ENCODE peak calls at places on chromosome 19, in nine cellular contexts. L, X, B, I, T, W, Q, E and U are unnamed samples.

GRCh38 chr19:11198175-11198534 is 810 bp upstream of the KANK2 start:
- DNase-seq in B (no peak), E (no peak), W (no peak), Q (no peak), L (no peak), X (no peak), T (no peak), I (no peak), U (no peak)

GRCh38 chr19:40337594-40337993 is 10.6 kb downstream of the C19orf47 start:
- DNase-seq in Q (no peak), L (no peak), T (no peak), W (no peak), E (no peak), X (no peak), I (no peak), B (no peak), U (no peak)

GRCh38 chr19:39845172-39845571 is 1.0 kb downstream of the FBL start:
- DNase-seq in T (no peak), W (no peak), B (no peak), E (no peak), X (no peak), Q (no peak), L (no peak), I (no peak), U (no peak)

GRCh38 chr19:1514986-1515721 is 2.3 kb upstream of the ADAMTSL5 start:
- DNase-seq in W (no peak), Q (no peak), L (no peak), T (no peak), E (no peak), X (no peak), B (no peak), I (no peak), U (no peak)

GRCh38 chr19:50983625-50984292 is at the start of gene KLK7:
- DNase-seq in B (no peak), Q (no peak), T (no peak), E (no peak), I (no peak), X (no peak), L (no peak), W (no peak), U (no peak)

GRCh38 chr19:58558066-58558622 is at the start of gene UBE2M:
- DNase-seq in E (peak), B (no peak), T (no peak), I (no peak), L (peak), X (peak), W (peak), Q (peak), U (peak)

GRCh38 chr19:40802300-40803169 is 3.5 kb downstream of the EGLN2 start:
- DNase-seq in B (no peak), L (peak), X (no peak), W (no peak), T (no peak), E (no peak), Q (peak), I (no peak), U (peak)

GRCh38 chr19:28523619-28524018 is 689.3 kb downstream of the UQCRFS1 start:
- DNase-seq in E (no peak), B (no peak), I (no peak), X (no peak), T (no peak), L (no peak), Q (no peak), W (no peak), U (no peak)

GRCh38 chr19:44925114-44925891 is 10.9 kb downstream of the APOC1 start:
- DNase-seq in X (peak), E (no peak), L (peak), W (no peak), T (no peak), I (no peak), Q (no peak), B (peak), U (peak)

GRCh38 chr19:55508120-55508519 is 19.9 kb downstream of the SSC5D start:
- DNase-seq in X (no peak), T (no peak), I (no peak), E (no peak), W (no peak), Q (no peak), B (no peak), L (peak), U (no peak)

GRCh38 chr19:16702123-16702522 is 17.5 kb upstream of the NWD1 start:
- DNase-seq in L (peak), E (no peak), Q (peak), T (peak), X (peak), I (no peak), B (no peak), W (no peak), U (no peak)

GRCh38 chr19:52171321-52172169 is at the start of gene ZNF836:
- DNase-seq in X (peak), E (peak), B (peak), I (peak), Q (peak), W (peak), T (no peak), L (peak), U (peak)

GRCh38 chr19:49691243-49692101 is 556 bp downstream of the CPT1C start:
- DNase-seq in X (peak), B (no peak), I (no peak), W (peak), T (no peak), E (no peak), L (peak), Q (peak), U (peak)

GRCh38 chr19:5086725-5087439 is 118.0 kb downstream of the KDM4B start:
- DNase-seq in Q (no peak), X (no peak), L (no peak), I (no peak), W (no peak), T (no peak), E (no peak), B (peak), U (no peak)

GRCh38 chr19:52270266-52270885 is 989 bp downstream of the ZNF766 start:
- DNase-seq in I (no peak), L (no peak), B (no peak), W (peak), X (peak), Q (peak), E (no peak), T (peak), U (no peak)

GRCh38 chr19:29040291-29040690 is 172.7 kb downstream of the UQCRFS1 start:
- DNase-seq in E (no peak), I (no peak), B (no peak), W (no peak), X (no peak), L (no peak), T (no peak), Q (no peak), U (peak)

GRCh38 chr19:13859361-13859880 is 17.5 kb upstream of the NANOS3 start:
- DNase-seq in Q (peak), B (peak), E (no peak), W (peak), L (peak), X (peak), T (no peak), I (no peak), U (no peak)

GRCh38 chr19:5561559-5561958 is 6.2 kb downstream of the TINCR start:
- DNase-seq in W (no peak), E (no peak), L (no peak), B (no peak), T (no peak), I (no peak), X (no peak), Q (no peak), U (no peak)

GRCh38 chr19:5594521-5594950 is 26.8 kb upstream of the TINCR start:
- DNase-seq in I (no peak), E (no peak), L (no peak), T (no peak), W (no peak), X (no peak), B (no peak), Q (no peak), U (no peak)

GRCh38 chr19:6092329-6093286 is 17.7 kb downstream of the RFX2 start:
- DNase-seq in X (peak), I (peak), T (peak), W (peak), L (peak), E (no peak), Q (peak), B (peak), U (peak)

GRCh38 chr19:51071006-51071405 is 6.1 kb upstream of the KLK13 start:
- DNase-seq in X (no peak), I (no peak), L (no peak), B (no peak), E (no peak), T (no peak), Q (no peak), W (no peak), U (no peak)

GRCh38 chr19:28640506-28640905 is 572.4 kb downstream of the UQCRFS1 start:
- DNase-seq in I (no peak), Q (no peak), E (no peak), L (no peak), W (no peak), X (no peak), B (no peak), T (no peak), U (no peak)

GRCh38 chr19:53875602-53876340 is 6.2 kb upstream of the PRKCG start:
- DNase-seq in T (no peak), B (no peak), X (no peak), E (no peak), L (no peak), W (no peak), I (no peak), Q (no peak), U (no peak)

GRCh38 chr19:30780456-30780855 is 408.3 kb downstream of the ZNF536 start:
- DNase-seq in X (no peak), W (no peak), B (no peak), T (no peak), L (no peak), E (no peak), Q (no peak), I (no peak), U (no peak)

GRCh38 chr19:1474011-1474764 is 4.8 kb downstream of the C19orf25 start:
- DNase-seq in E (no peak), T (no peak), X (no peak), B (no peak), W (no peak), L (no peak), I (no peak), Q (no peak), U (no peak)

GRCh38 chr19:48111280-48111679 is 663 bp upstream of the PLA2G4C start:
- DNase-seq in Q (no peak), I (no peak), E (no peak), B (no peak), T (no peak), X (no peak), W (no peak), L (no peak), U (no peak)

GRCh38 chr19:38194061-38194701 is 29.8 kb downstream of the DPF1 start:
- DNase-seq in X (no peak), W (no peak), B (no peak), L (no peak), I (no peak), E (no peak), Q (no peak), T (no peak), U (no peak)

GRCh38 chr19:41563847-41564514 is 12.0 kb upstream of the CEACAM21 start:
- DNase-seq in X (no peak), B (no peak), T (no peak), W (no peak), Q (no peak), L (no peak), I (no peak), E (peak), U (no peak)

GRCh38 chr19:15323496-15324235 is 8.7 kb downstream of the BRD4 start:
- DNase-seq in B (no peak), I (no peak), X (peak), L (peak), E (no peak), Q (no peak), W (no peak), T (no peak), U (peak)

GRCh38 chr19:32692727-32693061 is 1.1 kb downstream of the NUDT19 start:
- DNase-seq in E (no peak), T (no peak), L (no peak), X (no peak), B (no peak), W (no peak), Q (no peak), I (no peak), U (no peak)

GRCh38 chr19:38774181-38774950 is 1.0 kb upstream of the LGALS7 start:
- DNase-seq in W (no peak), L (no peak), B (no peak), T (no peak), E (no peak), X (no peak), Q (no peak), I (no peak), U (no peak)

GRCh38 chr19:17797397-17798201 is 2.7 kb downstream of the B3GNT3 start:
- DNase-seq in I (no peak), L (no peak), X (peak), E (no peak), W (no peak), B (no peak), T (no peak), Q (no peak), U (no peak)

GRCh38 chr19:29702161-29702957 is 12.7 kb downstream of the C19orf12 start:
- DNase-seq in I (no peak), X (no peak), W (no peak), B (no peak), L (no peak), Q (no peak), E (no peak), T (no peak), U (no peak)

GRCh38 chr19:40143612-40144011 is 47.6 kb upstream of the MAP3K10 start:
- DNase-seq in T (no peak), Q (no peak), L (no peak), X (no peak), W (no peak), I (no peak), E (no peak), B (no peak), U (no peak)